ENCODE peak calls at places on chromosome 12, in eight cellular contexts. I is stimulated activated naive CD8-positive, alpha-beta T cell treated with anti-CD3 and anti-CD28 coated beads, Interleukin-15, Interleukin-2, amounts not matched to agents 100 U/mL and 50 U/mL, for 24 hours; T is lung; B is EH; H is NCI-H1105; O is psoas muscle; Z is right lobe of liver; A is left ventricle myocardium superior. F is an unnamed sample.

GRCh38 chr12:2644678-2645405 is 149.9 kb upstream of the FKBP4 start:
- DNase-seq in I (no peak), H (no peak), O (no peak), T (no peak), Z (no peak), A (no peak), B (no peak), F (no peak)

GRCh38 chr12:116712458-116713303 is 25.2 kb downstream of the SPRING1 start:
- DNase-seq in Z (no peak), B (no peak), T (no peak), I (no peak), A (no peak), H (no peak), O (no peak), F (no peak)

GRCh38 chr12:48092606-48093005 is 13.3 kb downstream of the SENP1 start:
- DNase-seq in I (no peak), B (peak; percentile 2), O (no peak), Z (no peak), H (no peak), A (no peak), T (no peak), F (no peak)

GRCh38 chr12:122094735-122095561 is 16.4 kb downstream of the MLXIP start:
- DNase-seq in I (no peak), Z (no peak), H (no peak), A (no peak), B (no peak), O (no peak), T (no peak), F (no peak)

GRCh38 chr12:3511760-3512159 is 20.8 kb downstream of the PRMT8 start:
- DNase-seq in H (no peak), A (no peak), Z (no peak), O (no peak), I (no peak), B (no peak), T (no peak), F (no peak)

GRCh38 chr12:70619471-70620152 is 17.6 kb downstream of the PTPRB start:
- DNase-seq in Z (no peak), O (no peak), H (no peak), B (peak; percentile 34), A (no peak), T (no peak), I (no peak), F (no peak)

GRCh38 chr12:107277850-107278249 is 184.5 kb upstream of the CRY1 start:
- DNase-seq in O (no peak), A (no peak), Z (no peak), T (no peak), I (no peak), B (peak; percentile 65), H (no peak), F (no peak)

GRCh38 chr12:64900540-64900939 is 76.1 kb downstream of the TBC1D30 start:
- DNase-seq in H (no peak), O (no peak), B (peak; percentile 48), T (no peak), I (no peak), Z (no peak), A (no peak), F (no peak)